ENCODE peak calls at places on chromosome 16, in five cellular contexts. One of them, this sample, is unnamed. For H3K4me1, the result is how much of the 10 kb centered on the place peaks cover.

GRCh38 chr16:11986521-11987057 is 10.1 kb downstream of the SNX29 start:
- DNase-seq in SK-N-SH: no peak
- DNase-seq in GM23338: no peak
- DNase-seq in HCT116: no peak
- DNase-seq in K562: no peak
- DNase-seq in this sample: no peak

GRCh38 chr16:57000271-57001025 is 11.1 kb downstream of the NLRC5 start:
- DNase-seq in SK-N-SH: no peak
- DNase-seq in GM23338: no peak
- DNase-seq in K562: no peak
- DNase-seq in HCT116: peak
- DNase-seq in this sample: peak

GRCh38 chr16:5032748-5033167 is 977 bp downstream of the NAGPA start:
- DNase-seq in K562: no peak
- DNase-seq in SK-N-SH: no peak
- DNase-seq in HCT116: no peak
- DNase-seq in GM23338: no peak
- DNase-seq in this sample: no peak

GRCh38 chr16:371729-372521 is 1.6 kb upstream of the MRPL28 start:
- DNase-seq in HCT116: no peak
- DNase-seq in K562: no peak
- DNase-seq in GM23338: no peak
- DNase-seq in SK-N-SH: no peak
- DNase-seq in this sample: no peak

GRCh38 chr16:67562918-67563707 is 787 bp downstream of the CTCF start:
- DNase-seq in GM23338: peak
- DNase-seq in K562: peak
- DNase-seq in SK-N-SH: peak
- DNase-seq in HCT116: peak
- DNase-seq in this sample: no peak

GRCh38 chr16:29198731-29199521 is 207.6 kb downstream of the NPIPB11 start:
- DNase-seq in SK-N-SH: no peak
- DNase-seq in K562: no peak
- DNase-seq in HCT116: no peak
- DNase-seq in GM23338: no peak
- DNase-seq in this sample: no peak

GRCh38 chr16:81852347-81852746 is 73.3 kb downstream of the PLCG2 start:
- DNase-seq in HCT116: no peak
- DNase-seq in GM23338: no peak
- DNase-seq in SK-N-SH: no peak
- DNase-seq in K562: no peak
- DNase-seq in this sample: no peak

GRCh38 chr16:85789773-85790172 is 9.6 kb downstream of the EMC8 start:
- DNase-seq in K562: no peak
- DNase-seq in HCT116: no peak
- DNase-seq in SK-N-SH: no peak
- DNase-seq in GM23338: no peak
- DNase-seq in this sample: no peak

GRCh38 chr16:31875112-31875803 is 1.7 kb downstream of the ZNF267 start:
- DNase-seq in GM23338: no peak
- DNase-seq in HCT116: no peak
- DNase-seq in K562: peak
- DNase-seq in SK-N-SH: no peak
- DNase-seq in this sample: no peak

GRCh38 chr16:89175280-89176146 is 4.0 kb downstream of the CDH15 start:
- DNase-seq in HCT116: no peak
- DNase-seq in K562: no peak
- DNase-seq in GM23338: no peak
- DNase-seq in SK-N-SH: no peak
- DNase-seq in this sample: no peak

GRCh38 chr16:57592591-57593003 is 35.8 kb upstream of the ADGRG1 start:
- DNase-seq in K562: no peak
- DNase-seq in HCT116: no peak
- DNase-seq in GM23338: no peak
- DNase-seq in SK-N-SH: no peak
- DNase-seq in this sample: no peak

GRCh38 chr16:86080131-86080875 is 181.3 kb downstream of the IRF8 start:
- DNase-seq in GM23338: no peak
- DNase-seq in HCT116: no peak
- DNase-seq in K562: no peak
- DNase-seq in SK-N-SH: no peak
- DNase-seq in this sample: no peak

GRCh38 chr16:51524555-51525373 is 373.7 kb upstream of the SALL1 start:
- DNase-seq in K562: no peak
- DNase-seq in HCT116: no peak
- DNase-seq in SK-N-SH: no peak
- DNase-seq in GM23338: no peak
- DNase-seq in this sample: no peak

GRCh38 chr16:29909398-29909797 is 9.1 kb downstream of the ASPHD1 start:
- DNase-seq in SK-N-SH: no peak
- DNase-seq in GM23338: no peak
- DNase-seq in K562: no peak
- DNase-seq in HCT116: no peak
- DNase-seq in this sample: no peak

GRCh38 chr16:535446-536405 is 8.2 kb downstream of the CAPN15 start:
- DNase-seq in HCT116: peak
- DNase-seq in K562: peak
- DNase-seq in GM23338: no peak
- DNase-seq in SK-N-SH: no peak
- DNase-seq in this sample: no peak

GRCh38 chr16:13093676-13094075 is 192.3 kb downstream of the SHISA9 start:
- DNase-seq in GM23338: peak
- DNase-seq in K562: no peak
- DNase-seq in SK-N-SH: no peak
- DNase-seq in HCT116: no peak
- DNase-seq in this sample: no peak

GRCh38 chr16:53999841-54000240 is 286.7 kb downstream of the IRX3 start:
- DNase-seq in K562: no peak
- DNase-seq in HCT116: no peak
- DNase-seq in SK-N-SH: no peak
- DNase-seq in GM23338: no peak
- DNase-seq in this sample: no peak

GRCh38 chr16:22117666-22118065 is 25.3 kb downstream of the VWA3A start:
- DNase-seq in K562: no peak
- DNase-seq in HCT116: no peak
- DNase-seq in SK-N-SH: peak
- DNase-seq in GM23338: no peak
- DNase-seq in this sample: no peak

GRCh38 chr16:1548727-1549126 is 15.3 kb downstream of the TMEM204 start:
- DNase-seq in HCT116: no peak
- DNase-seq in GM23338: no peak
- DNase-seq in SK-N-SH: no peak
- DNase-seq in K562: no peak
- DNase-seq in this sample: no peak

DNA sequence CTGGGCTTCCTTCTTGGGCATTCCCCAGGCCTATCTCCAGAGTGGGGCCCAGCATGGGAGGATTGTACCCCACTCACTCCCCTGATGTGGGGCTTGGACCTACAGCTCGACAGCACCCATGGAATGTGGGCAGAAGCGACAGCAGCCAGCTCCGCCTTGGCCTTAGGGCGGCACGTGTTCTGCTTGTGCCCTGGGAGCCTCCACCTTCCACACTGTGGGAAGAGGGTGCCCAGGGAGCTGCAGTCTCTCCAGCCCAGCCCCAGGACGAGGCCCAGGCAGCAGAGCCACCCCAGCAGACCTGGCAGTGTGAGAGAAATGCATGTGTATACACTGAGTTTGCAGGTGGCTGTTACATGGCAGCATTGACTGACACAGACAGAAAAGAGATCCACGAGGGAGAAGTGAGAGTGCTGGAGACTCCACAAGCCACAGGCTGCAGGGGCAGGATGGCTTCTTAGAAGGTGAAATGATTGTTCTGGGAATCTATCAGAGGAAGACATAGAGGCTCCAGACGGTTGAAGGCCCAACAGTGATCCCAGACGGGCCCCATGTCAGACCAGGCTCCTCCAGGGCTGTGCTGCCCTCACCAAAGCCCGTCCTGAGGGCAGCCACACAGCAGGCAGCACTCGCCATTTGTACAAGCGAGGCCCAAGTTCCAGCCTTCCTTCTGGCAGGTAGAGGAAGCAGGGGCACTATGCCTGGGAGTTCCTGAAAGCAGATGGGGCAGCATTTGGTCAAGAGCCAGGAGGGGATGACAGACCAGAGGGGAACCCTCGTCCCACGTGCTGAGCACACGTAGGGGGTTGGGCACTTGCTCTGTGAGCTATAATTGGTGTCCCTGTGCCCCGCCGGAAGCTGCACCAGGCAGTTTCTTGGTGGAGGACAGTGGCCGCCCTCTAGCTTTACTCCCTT is 2.8 kb upstream of the DNASE1 start:
- DNase-seq in GM23338: no peak
- DNase-seq in HCT116: no peak
- DNase-seq in K562: no peak
- DNase-seq in SK-N-SH: no peak
- DNase-seq in this sample: no peak
- TF ChIP-seq REST in GM23338: no peak
- TF ChIP-seq REST in HCT116: no peak
- TF ChIP-seq REST in K562: no peak
- TF ChIP-seq REST in SK-N-SH: no peak
- TF ChIP-seq REST in this sample: no peak

GRCh38 chr16:77729951-77730350 is 7.6 kb downstream of the NUDT7 start:
- DNase-seq in K562: no peak
- DNase-seq in SK-N-SH: no peak
- DNase-seq in HCT116: no peak
- DNase-seq in GM23338: no peak
- DNase-seq in this sample: no peak

GRCh38 chr16:77736879-77737278 is 14.6 kb downstream of the NUDT7 start:
- DNase-seq in K562: no peak
- DNase-seq in GM23338: no peak
- DNase-seq in SK-N-SH: no peak
- DNase-seq in HCT116: no peak
- DNase-seq in this sample: no peak

GRCh38 chr16:77732241-77732946 is 10.1 kb downstream of the NUDT7 start:
- DNase-seq in SK-N-SH: no peak
- DNase-seq in K562: no peak
- DNase-seq in GM23338: no peak
- DNase-seq in HCT116: no peak
- DNase-seq in this sample: no peak
- TF ChIP-seq POLR2AphosphoS5 in SK-N-SH: no peak
- TF ChIP-seq POLR2AphosphoS5 in K562: no peak
- TF ChIP-seq POLR2AphosphoS5 in GM23338: no peak
- TF ChIP-seq POLR2AphosphoS5 in HCT116: no peak
- TF ChIP-seq POLR2AphosphoS5 in this sample: no peak

DNA sequence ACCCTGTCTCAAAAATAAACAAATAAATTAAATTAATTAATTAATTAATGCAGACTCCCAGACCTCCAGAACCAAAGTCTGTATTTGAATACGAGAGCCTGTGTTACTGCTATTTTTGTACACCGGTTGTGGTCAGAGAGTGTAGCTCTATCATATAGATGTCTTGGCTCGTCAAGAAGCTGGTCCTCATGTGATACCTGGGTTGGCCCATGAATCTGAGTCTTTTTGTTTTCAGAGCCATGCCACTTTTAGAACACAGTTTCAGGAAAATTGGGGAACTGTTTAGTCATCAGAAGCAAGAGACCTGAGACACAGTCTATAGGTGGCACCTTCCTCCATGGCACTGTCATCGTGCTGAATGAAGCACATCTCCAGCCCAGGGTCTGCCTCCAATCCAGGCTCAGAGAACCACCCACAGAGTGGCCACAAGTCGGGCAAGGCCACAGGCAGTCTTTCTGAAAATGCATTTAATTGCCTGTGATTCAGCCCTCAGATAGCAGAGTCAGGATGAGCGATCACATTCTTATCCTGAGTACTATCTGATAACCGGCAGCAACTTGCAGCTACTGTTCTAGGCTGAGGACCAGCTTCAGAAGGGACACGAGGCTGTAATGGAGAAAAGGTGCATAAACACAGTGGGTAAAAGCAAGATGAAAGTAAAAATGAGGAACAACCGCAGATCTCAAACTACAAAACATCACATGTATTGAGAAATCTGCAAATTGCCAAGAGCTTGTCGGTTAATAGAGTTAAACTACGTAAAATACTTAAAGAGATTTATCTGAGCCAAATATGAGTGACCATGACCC is 14.2 kb upstream of the HAPSTR1 start:
- DNase-seq in K562: no peak
- DNase-seq in GM23338: no peak
- DNase-seq in SK-N-SH: peak
- DNase-seq in HCT116: peak
- DNase-seq in this sample: no peak
- H3K4me1 ChIP-seq in K562: under half
- H3K4me1 ChIP-seq in GM23338: under half
- H3K4me1 ChIP-seq in SK-N-SH: under half
- H3K4me1 ChIP-seq in HCT116: half or more
- H3K4me1 ChIP-seq in this sample: under half

DNA sequence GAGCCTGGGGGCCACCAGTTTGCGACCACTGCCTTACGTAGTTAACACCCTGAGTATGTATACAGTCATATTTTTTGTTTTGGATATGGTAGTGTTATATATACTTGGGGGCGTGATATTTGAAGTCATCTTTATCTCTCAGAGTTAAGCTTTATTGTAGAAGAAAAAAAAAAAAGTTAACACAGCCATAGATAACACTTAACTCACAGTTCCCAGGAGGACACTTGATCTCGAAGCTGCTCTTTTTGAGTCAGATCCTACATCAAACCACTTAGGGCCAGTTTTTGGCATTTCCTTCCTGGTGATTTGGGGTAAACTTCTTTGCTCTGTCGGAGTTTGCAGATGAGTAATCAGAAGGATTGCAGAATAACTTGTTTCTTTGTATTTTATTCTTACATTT is 5.8 kb downstream of the ITPRIPL2 start:
- DNase-seq in K562: peak
- DNase-seq in HCT116: no peak
- DNase-seq in SK-N-SH: no peak
- DNase-seq in GM23338: no peak
- DNase-seq in this sample: no peak
- TF ChIP-seq REST in K562: no peak
- TF ChIP-seq REST in HCT116: no peak
- TF ChIP-seq REST in SK-N-SH: no peak
- TF ChIP-seq REST in GM23338: no peak
- TF ChIP-seq REST in this sample: no peak